ENCODE peak calls at places on chromosomes 7 and 10, in five cellular contexts. One of them, this sample, is unnamed.

GRCh38 chr10:97882142-97883091 is 32.8 kb downstream of the GOLGA7B start:
- ATAC-seq in esophagus mucosa: peak
- ATAC-seq in activated naive CD8-positive, alpha-beta T cell treated with anti-CD3 and anti-CD28 coated beads, Interleukin-2, amount 10 ng/mL, durations not matched to agents 7 days and 5 days: no peak
- ATAC-seq in Right ventricle myocardium superior: no peak
- ATAC-seq in stimulated activated naive CD8-positive, alpha-beta T cell treated with anti-CD3 and anti-CD28 coated beads, Interleukin-15, Interleukin-2, amounts not matched to agents 100 U/mL and 50 U/mL, for 24 hours: peak
- ATAC-seq in this sample: peak

GRCh38 chr7:24341677-24342076 is 57.7 kb downstream of the NPY start:
- ATAC-seq in activated naive CD8-positive, alpha-beta T cell treated with anti-CD3 and anti-CD28 coated beads, Interleukin-2, amount 10 ng/mL, durations not matched to agents 7 days and 5 days: no peak
- ATAC-seq in esophagus mucosa: no peak
- ATAC-seq in Right ventricle myocardium superior: no peak
- ATAC-seq in stimulated activated naive CD8-positive, alpha-beta T cell treated with anti-CD3 and anti-CD28 coated beads, Interleukin-15, Interleukin-2, amounts not matched to agents 100 U/mL and 50 U/mL, for 24 hours: no peak
- ATAC-seq in this sample: no peak

GRCh38 chr7:1926908-1927306 is 256.8 kb downstream of the ELFN1 start:
- ATAC-seq in activated naive CD8-positive, alpha-beta T cell treated with anti-CD3 and anti-CD28 coated beads, Interleukin-2, amount 10 ng/mL, durations not matched to agents 7 days and 5 days: no peak
- ATAC-seq in esophagus mucosa: no peak
- ATAC-seq in Right ventricle myocardium superior: no peak
- ATAC-seq in stimulated activated naive CD8-positive, alpha-beta T cell treated with anti-CD3 and anti-CD28 coated beads, Interleukin-15, Interleukin-2, amounts not matched to agents 100 U/mL and 50 U/mL, for 24 hours: no peak
- ATAC-seq in this sample: peak

GRCh38 chr7:98133181-98133580 is 26.5 kb downstream of the LMTK2 start:
- ATAC-seq in stimulated activated naive CD8-positive, alpha-beta T cell treated with anti-CD3 and anti-CD28 coated beads, Interleukin-15, Interleukin-2, amounts not matched to agents 100 U/mL and 50 U/mL, for 24 hours: peak
- ATAC-seq in esophagus mucosa: peak
- ATAC-seq in activated naive CD8-positive, alpha-beta T cell treated with anti-CD3 and anti-CD28 coated beads, Interleukin-2, amount 10 ng/mL, durations not matched to agents 7 days and 5 days: peak
- ATAC-seq in Right ventricle myocardium superior: peak
- ATAC-seq in this sample: peak

GRCh38 chr10:13698217-13698616 is 111.5 kb downstream of the PRPF18 start:
- ATAC-seq in activated naive CD8-positive, alpha-beta T cell treated with anti-CD3 and anti-CD28 coated beads, Interleukin-2, amount 10 ng/mL, durations not matched to agents 7 days and 5 days: no peak
- ATAC-seq in Right ventricle myocardium superior: peak
- ATAC-seq in stimulated activated naive CD8-positive, alpha-beta T cell treated with anti-CD3 and anti-CD28 coated beads, Interleukin-15, Interleukin-2, amounts not matched to agents 100 U/mL and 50 U/mL, for 24 hours: no peak
- ATAC-seq in esophagus mucosa: no peak
- ATAC-seq in this sample: no peak

GRCh38 chr7:46034056-46034768 is 113.1 kb upstream of the IGFBP3 start:
- ATAC-seq in Right ventricle myocardium superior: peak
- ATAC-seq in activated naive CD8-positive, alpha-beta T cell treated with anti-CD3 and anti-CD28 coated beads, Interleukin-2, amount 10 ng/mL, durations not matched to agents 7 days and 5 days: no peak
- ATAC-seq in esophagus mucosa: no peak
- ATAC-seq in stimulated activated naive CD8-positive, alpha-beta T cell treated with anti-CD3 and anti-CD28 coated beads, Interleukin-15, Interleukin-2, amounts not matched to agents 100 U/mL and 50 U/mL, for 24 hours: no peak
- ATAC-seq in this sample: no peak

GRCh38 chr10:46998192-46998591 is 87.0 kb downstream of the PTPN20 start:
- ATAC-seq in activated naive CD8-positive, alpha-beta T cell treated with anti-CD3 and anti-CD28 coated beads, Interleukin-2, amount 10 ng/mL, durations not matched to agents 7 days and 5 days: no peak
- ATAC-seq in esophagus mucosa: no peak
- ATAC-seq in stimulated activated naive CD8-positive, alpha-beta T cell treated with anti-CD3 and anti-CD28 coated beads, Interleukin-15, Interleukin-2, amounts not matched to agents 100 U/mL and 50 U/mL, for 24 hours: no peak
- ATAC-seq in Right ventricle myocardium superior: no peak
- ATAC-seq in this sample: no peak

GRCh38 chr7:132437730-132438129 is 138.5 kb downstream of the PLXNA4 start:
- ATAC-seq in stimulated activated naive CD8-positive, alpha-beta T cell treated with anti-CD3 and anti-CD28 coated beads, Interleukin-15, Interleukin-2, amounts not matched to agents 100 U/mL and 50 U/mL, for 24 hours: peak
- ATAC-seq in Right ventricle myocardium superior: peak
- ATAC-seq in esophagus mucosa: peak
- ATAC-seq in activated naive CD8-positive, alpha-beta T cell treated with anti-CD3 and anti-CD28 coated beads, Interleukin-2, amount 10 ng/mL, durations not matched to agents 7 days and 5 days: peak
- ATAC-seq in this sample: peak

GRCh38 chr7:20786779-20787651 is at the start of gene SP8:
- ATAC-seq in Right ventricle myocardium superior: peak
- ATAC-seq in activated naive CD8-positive, alpha-beta T cell treated with anti-CD3 and anti-CD28 coated beads, Interleukin-2, amount 10 ng/mL, durations not matched to agents 7 days and 5 days: peak
- ATAC-seq in esophagus mucosa: peak
- ATAC-seq in stimulated activated naive CD8-positive, alpha-beta T cell treated with anti-CD3 and anti-CD28 coated beads, Interleukin-15, Interleukin-2, amounts not matched to agents 100 U/mL and 50 U/mL, for 24 hours: no peak
- ATAC-seq in this sample: peak

GRCh38 chr10:11602357-11602756 is 9.1 kb downstream of the USP6NL start:
- ATAC-seq in activated naive CD8-positive, alpha-beta T cell treated with anti-CD3 and anti-CD28 coated beads, Interleukin-2, amount 10 ng/mL, durations not matched to agents 7 days and 5 days: no peak
- ATAC-seq in Right ventricle myocardium superior: no peak
- ATAC-seq in esophagus mucosa: peak
- ATAC-seq in stimulated activated naive CD8-positive, alpha-beta T cell treated with anti-CD3 and anti-CD28 coated beads, Interleukin-15, Interleukin-2, amounts not matched to agents 100 U/mL and 50 U/mL, for 24 hours: peak
- ATAC-seq in this sample: peak

GRCh38 chr7:108135446-108136190 is 5.5 kb upstream of the LAMB4 start:
- ATAC-seq in stimulated activated naive CD8-positive, alpha-beta T cell treated with anti-CD3 and anti-CD28 coated beads, Interleukin-15, Interleukin-2, amounts not matched to agents 100 U/mL and 50 U/mL, for 24 hours: peak
- ATAC-seq in esophagus mucosa: no peak
- ATAC-seq in Right ventricle myocardium superior: no peak
- ATAC-seq in activated naive CD8-positive, alpha-beta T cell treated with anti-CD3 and anti-CD28 coated beads, Interleukin-2, amount 10 ng/mL, durations not matched to agents 7 days and 5 days: peak
- ATAC-seq in this sample: peak

GRCh38 chr7:17633099-17633498 is 307.2 kb downstream of the SNX13 start:
- ATAC-seq in Right ventricle myocardium superior: peak
- ATAC-seq in stimulated activated naive CD8-positive, alpha-beta T cell treated with anti-CD3 and anti-CD28 coated beads, Interleukin-15, Interleukin-2, amounts not matched to agents 100 U/mL and 50 U/mL, for 24 hours: no peak
- ATAC-seq in esophagus mucosa: peak
- ATAC-seq in activated naive CD8-positive, alpha-beta T cell treated with anti-CD3 and anti-CD28 coated beads, Interleukin-2, amount 10 ng/mL, durations not matched to agents 7 days and 5 days: no peak
- ATAC-seq in this sample: no peak

GRCh38 chr10:101752241-101752640 is 23.7 kb downstream of the FGF8 start:
- ATAC-seq in stimulated activated naive CD8-positive, alpha-beta T cell treated with anti-CD3 and anti-CD28 coated beads, Interleukin-15, Interleukin-2, amounts not matched to agents 100 U/mL and 50 U/mL, for 24 hours: no peak
- ATAC-seq in Right ventricle myocardium superior: no peak
- ATAC-seq in activated naive CD8-positive, alpha-beta T cell treated with anti-CD3 and anti-CD28 coated beads, Interleukin-2, amount 10 ng/mL, durations not matched to agents 7 days and 5 days: no peak
- ATAC-seq in esophagus mucosa: no peak
- ATAC-seq in this sample: no peak

GRCh38 chr7:99196536-99197288 is 11.2 kb downstream of the KPNA7 start:
- ATAC-seq in stimulated activated naive CD8-positive, alpha-beta T cell treated with anti-CD3 and anti-CD28 coated beads, Interleukin-15, Interleukin-2, amounts not matched to agents 100 U/mL and 50 U/mL, for 24 hours: no peak
- ATAC-seq in esophagus mucosa: no peak
- ATAC-seq in Right ventricle myocardium superior: no peak
- ATAC-seq in activated naive CD8-positive, alpha-beta T cell treated with anti-CD3 and anti-CD28 coated beads, Interleukin-2, amount 10 ng/mL, durations not matched to agents 7 days and 5 days: no peak
- ATAC-seq in this sample: no peak

GRCh38 chr10:91135113-91135512 is 85.3 kb upstream of the PCGF5 start:
- ATAC-seq in activated naive CD8-positive, alpha-beta T cell treated with anti-CD3 and anti-CD28 coated beads, Interleukin-2, amount 10 ng/mL, durations not matched to agents 7 days and 5 days: no peak
- ATAC-seq in esophagus mucosa: no peak
- ATAC-seq in stimulated activated naive CD8-positive, alpha-beta T cell treated with anti-CD3 and anti-CD28 coated beads, Interleukin-15, Interleukin-2, amounts not matched to agents 100 U/mL and 50 U/mL, for 24 hours: no peak
- ATAC-seq in Right ventricle myocardium superior: no peak
- ATAC-seq in this sample: no peak

GRCh38 chr10:30058570-30059132 is 735 bp downstream of the JCAD start:
- ATAC-seq in activated naive CD8-positive, alpha-beta T cell treated with anti-CD3 and anti-CD28 coated beads, Interleukin-2, amount 10 ng/mL, durations not matched to agents 7 days and 5 days: no peak
- ATAC-seq in esophagus mucosa: peak
- ATAC-seq in stimulated activated naive CD8-positive, alpha-beta T cell treated with anti-CD3 and anti-CD28 coated beads, Interleukin-15, Interleukin-2, amounts not matched to agents 100 U/mL and 50 U/mL, for 24 hours: no peak
- ATAC-seq in Right ventricle myocardium superior: peak
- ATAC-seq in this sample: no peak

GRCh38 chr7:36283711-36284130 is 105.9 kb upstream of the ANLN start:
- ATAC-seq in esophagus mucosa: peak
- ATAC-seq in stimulated activated naive CD8-positive, alpha-beta T cell treated with anti-CD3 and anti-CD28 coated beads, Interleukin-15, Interleukin-2, amounts not matched to agents 100 U/mL and 50 U/mL, for 24 hours: peak
- ATAC-seq in activated naive CD8-positive, alpha-beta T cell treated with anti-CD3 and anti-CD28 coated beads, Interleukin-2, amount 10 ng/mL, durations not matched to agents 7 days and 5 days: no peak
- ATAC-seq in Right ventricle myocardium superior: peak
- ATAC-seq in this sample: peak

GRCh38 chr7:37369904-37370303 is 78.8 kb downstream of the ELMO1 start:
- ATAC-seq in stimulated activated naive CD8-positive, alpha-beta T cell treated with anti-CD3 and anti-CD28 coated beads, Interleukin-15, Interleukin-2, amounts not matched to agents 100 U/mL and 50 U/mL, for 24 hours: no peak
- ATAC-seq in Right ventricle myocardium superior: no peak
- ATAC-seq in esophagus mucosa: no peak
- ATAC-seq in activated naive CD8-positive, alpha-beta T cell treated with anti-CD3 and anti-CD28 coated beads, Interleukin-2, amount 10 ng/mL, durations not matched to agents 7 days and 5 days: no peak
- ATAC-seq in this sample: no peak

GRCh38 chr7:44867073-44867990 is 18.0 kb downstream of the PURB start:
- ATAC-seq in stimulated activated naive CD8-positive, alpha-beta T cell treated with anti-CD3 and anti-CD28 coated beads, Interleukin-15, Interleukin-2, amounts not matched to agents 100 U/mL and 50 U/mL, for 24 hours: peak
- ATAC-seq in Right ventricle myocardium superior: peak
- ATAC-seq in activated naive CD8-positive, alpha-beta T cell treated with anti-CD3 and anti-CD28 coated beads, Interleukin-2, amount 10 ng/mL, durations not matched to agents 7 days and 5 days: no peak
- ATAC-seq in esophagus mucosa: peak
- ATAC-seq in this sample: peak

GRCh38 chr10:50497758-50498157 is 126.0 kb downstream of the SGMS1 start:
- ATAC-seq in stimulated activated naive CD8-positive, alpha-beta T cell treated with anti-CD3 and anti-CD28 coated beads, Interleukin-15, Interleukin-2, amounts not matched to agents 100 U/mL and 50 U/mL, for 24 hours: peak
- ATAC-seq in activated naive CD8-positive, alpha-beta T cell treated with anti-CD3 and anti-CD28 coated beads, Interleukin-2, amount 10 ng/mL, durations not matched to agents 7 days and 5 days: no peak
- ATAC-seq in Right ventricle myocardium superior: peak
- ATAC-seq in esophagus mucosa: peak
- ATAC-seq in this sample: peak

GRCh38 chr10:101011517-101012423 is 12.2 kb downstream of the LZTS2 start:
- ATAC-seq in esophagus mucosa: no peak
- ATAC-seq in stimulated activated naive CD8-positive, alpha-beta T cell treated with anti-CD3 and anti-CD28 coated beads, Interleukin-15, Interleukin-2, amounts not matched to agents 100 U/mL and 50 U/mL, for 24 hours: no peak
- ATAC-seq in activated naive CD8-positive, alpha-beta T cell treated with anti-CD3 and anti-CD28 coated beads, Interleukin-2, amount 10 ng/mL, durations not matched to agents 7 days and 5 days: no peak
- ATAC-seq in Right ventricle myocardium superior: no peak
- ATAC-seq in this sample: no peak

GRCh38 chr7:7131273-7131672 is 51.1 kb upstream of the C1GALT1 start:
- ATAC-seq in Right ventricle myocardium superior: no peak
- ATAC-seq in esophagus mucosa: no peak
- ATAC-seq in stimulated activated naive CD8-positive, alpha-beta T cell treated with anti-CD3 and anti-CD28 coated beads, Interleukin-15, Interleukin-2, amounts not matched to agents 100 U/mL and 50 U/mL, for 24 hours: no peak
- ATAC-seq in activated naive CD8-positive, alpha-beta T cell treated with anti-CD3 and anti-CD28 coated beads, Interleukin-2, amount 10 ng/mL, durations not matched to agents 7 days and 5 days: no peak
- ATAC-seq in this sample: no peak

GRCh38 chr10:75971402-75972211 is 540.2 kb downstream of the LRMDA start:
- ATAC-seq in activated naive CD8-positive, alpha-beta T cell treated with anti-CD3 and anti-CD28 coated beads, Interleukin-2, amount 10 ng/mL, durations not matched to agents 7 days and 5 days: no peak
- ATAC-seq in stimulated activated naive CD8-positive, alpha-beta T cell treated with anti-CD3 and anti-CD28 coated beads, Interleukin-15, Interleukin-2, amounts not matched to agents 100 U/mL and 50 U/mL, for 24 hours: no peak
- ATAC-seq in Right ventricle myocardium superior: peak
- ATAC-seq in esophagus mucosa: no peak
- ATAC-seq in this sample: no peak

GRCh38 chr10:80487791-80488538 is 33.9 kb downstream of the TSPAN14 start:
- ATAC-seq in Right ventricle myocardium superior: peak
- ATAC-seq in esophagus mucosa: no peak
- ATAC-seq in stimulated activated naive CD8-positive, alpha-beta T cell treated with anti-CD3 and anti-CD28 coated beads, Interleukin-15, Interleukin-2, amounts not matched to agents 100 U/mL and 50 U/mL, for 24 hours: peak
- ATAC-seq in activated naive CD8-positive, alpha-beta T cell treated with anti-CD3 and anti-CD28 coated beads, Interleukin-2, amount 10 ng/mL, durations not matched to agents 7 days and 5 days: peak
- ATAC-seq in this sample: peak

GRCh38 chr10:70742537-70743429 is 42.4 kb downstream of the TBATA start:
- ATAC-seq in Right ventricle myocardium superior: peak
- ATAC-seq in esophagus mucosa: no peak
- ATAC-seq in activated naive CD8-positive, alpha-beta T cell treated with anti-CD3 and anti-CD28 coated beads, Interleukin-2, amount 10 ng/mL, durations not matched to agents 7 days and 5 days: peak
- ATAC-seq in stimulated activated naive CD8-positive, alpha-beta T cell treated with anti-CD3 and anti-CD28 coated beads, Interleukin-15, Interleukin-2, amounts not matched to agents 100 U/mL and 50 U/mL, for 24 hours: no peak
- ATAC-seq in this sample: no peak

GRCh38 chr7:139691253-139691781 is 86.5 kb downstream of the HIPK2 start:
- ATAC-seq in activated naive CD8-positive, alpha-beta T cell treated with anti-CD3 and anti-CD28 coated beads, Interleukin-2, amount 10 ng/mL, durations not matched to agents 7 days and 5 days: no peak
- ATAC-seq in esophagus mucosa: peak
- ATAC-seq in stimulated activated naive CD8-positive, alpha-beta T cell treated with anti-CD3 and anti-CD28 coated beads, Interleukin-15, Interleukin-2, amounts not matched to agents 100 U/mL and 50 U/mL, for 24 hours: no peak
- ATAC-seq in Right ventricle myocardium superior: peak
- ATAC-seq in this sample: no peak

GRCh38 chr10:24415455-24416169 is 206.7 kb downstream of the KIAA1217 start:
- ATAC-seq in stimulated activated naive CD8-positive, alpha-beta T cell treated with anti-CD3 and anti-CD28 coated beads, Interleukin-15, Interleukin-2, amounts not matched to agents 100 U/mL and 50 U/mL, for 24 hours: no peak
- ATAC-seq in activated naive CD8-positive, alpha-beta T cell treated with anti-CD3 and anti-CD28 coated beads, Interleukin-2, amount 10 ng/mL, durations not matched to agents 7 days and 5 days: no peak
- ATAC-seq in esophagus mucosa: peak
- ATAC-seq in Right ventricle myocardium superior: peak
- ATAC-seq in this sample: no peak

GRCh38 chr7:41447106-41448042 is 255.5 kb downstream of the INHBA start:
- ATAC-seq in esophagus mucosa: no peak
- ATAC-seq in activated naive CD8-positive, alpha-beta T cell treated with anti-CD3 and anti-CD28 coated beads, Interleukin-2, amount 10 ng/mL, durations not matched to agents 7 days and 5 days: no peak
- ATAC-seq in Right ventricle myocardium superior: peak
- ATAC-seq in stimulated activated naive CD8-positive, alpha-beta T cell treated with anti-CD3 and anti-CD28 coated beads, Interleukin-15, Interleukin-2, amounts not matched to agents 100 U/mL and 50 U/mL, for 24 hours: no peak
- ATAC-seq in this sample: no peak

GRCh38 chr10:34273340-34273739 is 541.8 kb downstream of the PARD3 start:
- ATAC-seq in activated naive CD8-positive, alpha-beta T cell treated with anti-CD3 and anti-CD28 coated beads, Interleukin-2, amount 10 ng/mL, durations not matched to agents 7 days and 5 days: no peak
- ATAC-seq in esophagus mucosa: peak
- ATAC-seq in stimulated activated naive CD8-positive, alpha-beta T cell treated with anti-CD3 and anti-CD28 coated beads, Interleukin-15, Interleukin-2, amounts not matched to agents 100 U/mL and 50 U/mL, for 24 hours: no peak
- ATAC-seq in Right ventricle myocardium superior: no peak
- ATAC-seq in this sample: peak

GRCh38 chr10:75887369-75887768 is 455.9 kb downstream of the LRMDA start:
- ATAC-seq in activated naive CD8-positive, alpha-beta T cell treated with anti-CD3 and anti-CD28 coated beads, Interleukin-2, amount 10 ng/mL, durations not matched to agents 7 days and 5 days: no peak
- ATAC-seq in stimulated activated naive CD8-positive, alpha-beta T cell treated with anti-CD3 and anti-CD28 coated beads, Interleukin-15, Interleukin-2, amounts not matched to agents 100 U/mL and 50 U/mL, for 24 hours: no peak
- ATAC-seq in Right ventricle myocardium superior: no peak
- ATAC-seq in esophagus mucosa: no peak
- ATAC-seq in this sample: no peak

GRCh38 chr10:42781893-42782445 is 626 bp upstream of the BMS1 start:
- ATAC-seq in esophagus mucosa: peak
- ATAC-seq in stimulated activated naive CD8-positive, alpha-beta T cell treated with anti-CD3 and anti-CD28 coated beads, Interleukin-15, Interleukin-2, amounts not matched to agents 100 U/mL and 50 U/mL, for 24 hours: no peak
- ATAC-seq in activated naive CD8-positive, alpha-beta T cell treated with anti-CD3 and anti-CD28 coated beads, Interleukin-2, amount 10 ng/mL, durations not matched to agents 7 days and 5 days: no peak
- ATAC-seq in Right ventricle myocardium superior: peak
- ATAC-seq in this sample: no peak

This sample was measured in activated T-helper 17 cell treated with anti-CD3 and anti-CD28 coated beads, Interleukin-2, amount 50 U/mL, for 72 hours.